ENCODE peak calls at places on chromosomes 6 and 20, in four cellular contexts. W, J, U and T are unnamed samples.

GRCh38 chr6:31877651-31878161 is 1.1 kb downstream of the SLC44A4 start:
- DNase-seq in W (no peak), J (no peak), U (no peak), T (no peak)

GRCh38 chr6:28943557-28944411 is 20.0 kb upstream of the TRIM27 start:
- DNase-seq in W (no peak), U (peak; percentile 42), J (peak; percentile 70), T (peak; percentile 66)

GRCh38 chr6:46963626-46964025 is 41.9 kb upstream of the ADGRF5 start:
- DNase-seq in J (no peak), U (no peak), W (no peak), T (peak; percentile 38)

GRCh38 chr6:167115054-167115453 is 7.8 kb upstream of the CCR6 start:
- DNase-seq in U (no peak), J (no peak), W (no peak), T (no peak)

GRCh38 chr6:148251891-148252290 is 90.7 kb upstream of the SASH1 start:
- DNase-seq in W (no peak), J (no peak), U (no peak), T (no peak)

GRCh38 chr20:10074513-10074912 is 39.7 kb downstream of the ANKEF1 start:
- DNase-seq in W (peak; percentile 29), U (no peak), J (no peak), T (peak; percentile 76)

GRCh38 chr6:138685781-138686180 is 87.8 kb upstream of the CCDC28A start:
- DNase-seq in U (no peak), W (no peak), J (no peak), T (no peak)

GRCh38 chr6:152295346-152295745 is 341.8 kb downstream of the SYNE1 start:
- DNase-seq in U (no peak), W (no peak), J (no peak), T (no peak)

GRCh38 chr20:25272223-25273000 is 24.5 kb downstream of the PYGB start:
- DNase-seq in U (no peak), W (no peak), J (no peak), T (no peak)

GRCh38 chr6:34930221-34930620 is 41.2 kb downstream of the ANKS1A start:
- DNase-seq in U (no peak), J (no peak), W (no peak), T (no peak)

GRCh38 chr6:1771324-1771723 is 161.6 kb downstream of the FOXC1 start:
- DNase-seq in J (no peak), U (no peak), W (no peak), T (peak; percentile 81)

GRCh38 chr6:45946887-45947286 is 68.8 kb downstream of the CLIC5 start:
- DNase-seq in U (no peak), W (no peak), J (no peak), T (no peak)

GRCh38 chr6:148678682-148679081 is 68.1 kb upstream of the UST start:
- DNase-seq in J (no peak), U (no peak), W (no peak), T (no peak)

GRCh38 chr6:83853178-83853967 is at the start of gene RIPPLY2:
- DNase-seq in W (no peak), J (no peak), U (no peak), T (peak; percentile 41)

GRCh38 chr6:166112580-166112979 is 55.1 kb downstream of the TBXT start:
- DNase-seq in W (no peak), U (no peak), J (no peak), T (no peak)

GRCh38 chr6:49553353-49553752 is 2.9 kb downstream of the C6orf141 start:
- DNase-seq in J (no peak), U (no peak), W (peak; percentile 63), T (no peak)

GRCh38 chr6:67248077-67248476 is 1387.0 kb upstream of the ADGRB3 start:
- DNase-seq in J (no peak), U (no peak), W (no peak), T (no peak)

GRCh38 chr6:153312633-153313032 is 181.6 kb upstream of the RGS17 start:
- DNase-seq in W (peak; percentile 49), U (no peak), J (no peak), T (peak; percentile 55)

GRCh38 chr20:25065044-25065624 is 7.2 kb upstream of the ACSS1 start:
- DNase-seq in U (no peak), W (no peak), J (no peak), T (no peak)

GRCh38 chr6:158853872-158854213 is 34.7 kb upstream of the EZR start:
- DNase-seq in U (no peak), W (no peak), J (peak; percentile 45), T (no peak)

GRCh38 chr20:51310216-51310615 is 232.3 kb downstream of the NFATC2 start:
- DNase-seq in U (no peak), W (no peak), J (no peak), T (no peak)

GRCh38 chr6:100665041-100665380 is 200.3 kb upstream of the SIM1 start:
- DNase-seq in J (no peak), W (no peak), U (peak; percentile 59), T (no peak)

GRCh38 chr6:90364291-90364690 is 67.6 kb upstream of the BACH2 start:
- DNase-seq in W (no peak), U (no peak), J (no peak), T (no peak)

GRCh38 chr6:159169193-159169555 is at the start of gene FNDC1:
- DNase-seq in W (no peak), J (peak; percentile 79), U (no peak), T (no peak)

GRCh38 chr20:6697228-6697972 is 70.1 kb upstream of the BMP2 start:
- DNase-seq in W (no peak), J (no peak), U (no peak), T (no peak)

GRCh38 chr6:14661188-14661587 is 543.6 kb downstream of the CD83 start:
- DNase-seq in J (no peak), U (peak; percentile 47), W (no peak), T (no peak)

GRCh38 chr6:165818200-165818599 is 155.2 kb upstream of the PDE10A start:
- DNase-seq in W (no peak), U (no peak), J (no peak), T (no peak)

GRCh38 chr6:41645007-41645618 is 6.8 kb downstream of the MDFI start:
- DNase-seq in U (no peak), J (no peak), W (no peak), T (no peak)

GRCh38 chr6:14765106-14765505 is 480.8 kb upstream of the JARID2 start:
- DNase-seq in U (no peak), J (no peak), W (no peak), T (no peak)

GRCh38 chr6:35962779-35963570 is 42.1 kb upstream of the SRPK1 start:
- DNase-seq in J (no peak), W (no peak), U (no peak), T (no peak)

GRCh38 chr6:111805511-111806181 is 67.6 kb downstream of the FYN start:
- DNase-seq in U (peak; percentile 78), J (no peak), W (no peak), T (peak; percentile 51)

GRCh38 chr6:32177182-32177787 is 920 bp upstream of the RNF5 start:
- DNase-seq in J (peak; percentile 56), W (no peak), U (no peak), T (no peak)

GRCh38 chr6:4059115-4059777 is 19.7 kb downstream of the FAM217A start:
- DNase-seq in U (no peak), J (peak; percentile 72), W (no peak), T (peak; percentile 62)

GRCh38 chr6:104689551-104690205 is 170.0 kb downstream of the HACE1 start:
- DNase-seq in U (no peak), W (peak; percentile 12), J (no peak), T (no peak)

GRCh38 chr6:44569931-44570385 is 182.5 kb downstream of the CDC5L start:
- DNase-seq in U (no peak), W (no peak), J (no peak), T (no peak)

GRCh38 chr20:919491-919916 is 3.4 kb upstream of the ANGPT4 start:
- DNase-seq in U (no peak), J (no peak), W (no peak), T (no peak)

GRCh38 chr6:165987483-165988305 is 180.0 kb downstream of the TBXT start:
- DNase-seq in J (no peak), W (no peak), U (no peak), T (no peak)

GRCh38 chr6:80319286-80319685 is 212.8 kb downstream of the BCKDHB start:
- DNase-seq in W (no peak), U (no peak), J (no peak), T (no peak)

GRCh38 chr6:133889557-133890301 is 816 bp downstream of the TCF21 start:
- DNase-seq in U (no peak), J (no peak), W (no peak), T (no peak)
- TF ChIP-seq EZH2 in U (no peak), J (no peak), W (no peak), T (peak; percentile 99)

DNA sequence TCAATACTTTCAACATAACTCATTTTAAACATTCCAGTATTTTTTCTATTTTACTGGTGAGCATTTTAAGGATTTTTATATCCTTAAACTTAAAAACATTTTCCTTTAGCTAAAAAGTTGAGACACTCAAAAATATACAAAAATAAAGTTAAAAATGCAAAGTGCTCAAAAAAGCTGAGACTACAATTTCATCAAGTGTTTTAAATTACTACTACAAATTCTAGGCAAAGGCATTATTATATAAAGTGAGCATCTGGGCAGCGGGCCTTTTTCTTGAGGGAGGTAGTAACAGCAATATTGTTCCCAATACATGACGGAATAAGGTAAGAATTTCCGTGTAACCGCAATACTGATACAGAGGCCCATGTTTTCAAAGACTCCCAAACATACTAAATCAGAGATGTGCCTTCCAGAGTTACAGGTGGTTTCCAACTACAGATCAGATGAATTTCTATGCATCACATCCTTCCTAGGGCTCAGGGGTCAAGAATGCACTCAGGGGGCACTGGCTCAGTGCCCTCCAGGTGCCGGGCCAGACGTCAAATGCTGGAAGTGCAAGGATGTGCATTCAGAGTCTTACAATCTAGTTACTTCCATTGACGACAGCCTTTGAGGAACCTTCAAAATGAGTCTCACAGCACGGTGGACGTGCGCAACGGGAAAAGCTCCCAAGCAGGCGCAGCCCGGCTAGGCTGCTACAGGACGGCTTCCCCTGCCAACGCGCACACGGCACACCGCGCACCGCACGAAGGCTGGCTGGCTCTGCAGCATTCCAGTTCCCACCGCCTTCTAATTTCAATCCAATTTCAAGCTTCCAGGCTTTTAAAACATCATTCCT is 1.7 kb downstream of the PHF10 start:
- DNase-seq in U (no peak), J (peak; percentile 50), W (no peak), T (peak; percentile 88)
- TF ChIP-seq POLR2A in U (peak; percentile 58), J (no peak), W (no peak), T (no peak)

DNA sequence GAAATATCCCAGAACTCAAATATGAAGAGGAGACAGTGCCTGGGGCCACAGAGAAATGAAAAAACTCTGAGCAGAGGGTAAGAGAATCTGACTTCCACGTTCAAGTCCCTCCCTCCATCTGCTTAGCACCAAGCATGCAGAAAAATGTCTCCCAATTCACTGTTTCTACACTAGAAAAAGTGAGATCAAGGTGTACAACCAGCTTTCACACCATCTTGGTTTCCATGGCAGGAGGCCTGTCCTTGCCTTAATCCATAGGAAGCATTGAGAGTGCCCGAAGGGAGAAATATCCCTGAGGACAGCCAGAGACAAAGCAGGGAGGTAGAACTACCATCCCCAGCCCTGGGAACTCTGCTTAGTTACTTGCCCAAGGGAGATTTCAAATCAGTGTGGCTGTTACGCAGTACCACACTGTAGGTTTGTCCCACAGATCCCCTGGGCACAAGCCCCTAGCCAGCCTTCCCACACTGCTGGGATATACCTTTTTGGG is 82.9 kb downstream of the SCML4 start:
- DNase-seq in W (no peak), J (no peak), U (no peak), T (no peak)
- H3K27ac ChIP-seq in W (no peak overlapping the region), J (no peak overlapping the region), U (no peak overlapping the region), T (no peak overlapping the region)

GRCh38 chr6:160930547-160931377 is 60.8 kb upstream of the MAP3K4 start:
- DNase-seq in J (peak; percentile 28), W (peak; percentile 23), U (no peak), T (peak; percentile 59)
- TF ChIP-seq EZH2 in J (no peak), W (no peak), U (no peak), T (peak; percentile 17)